ENCODE peak calls at places on chromosomes 4 and X, in eight cellular contexts. H is cardiac muscle cell, N is left ventricle myocardium inferior, P is stomach, V is heart right ventricle, C is cardiac fibroblast, A is endothelial cell, L is breast epithelium. D is an unnamed sample.

GRCh38 chrX:65781845-65782244 is 114.4 kb downstream of the MSN start:
- DNase-seq in H (no peak), N (no peak), P (no peak), V (no peak), C (no peak), A (no peak), L (no peak), D (no peak)

GRCh38 chrX:102338162-102338561 is 91.2 kb downstream of the NXF2 start:
- DNase-seq in H (no peak), N (no peak), P (no peak), V (no peak), C (no peak), A (no peak), L (no peak), D (no peak)

GRCh38 chrX:40064055-40064597 is 33.6 kb downstream of the BCOR start:
- DNase-seq in H (no peak), N (no peak), P (no peak), V (no peak), C (no peak), A (no peak), L (no peak), D (no peak)

GRCh38 chrX:120794525-120794975 is 81.1 kb downstream of the CT47B1 start:
- DNase-seq in H (peak), N (no peak), P (no peak), V (no peak), C (peak), A (no peak), L (no peak), D (no peak)

GRCh38 chr4:168741281-168742173 is 244.7 kb downstream of the PALLD start:
- DNase-seq in H (no peak), N (no peak), P (no peak), V (no peak), C (no peak), A (no peak), L (no peak), D (no peak)

GRCh38 chr4:40199179-40199670 is 2.4 kb downstream of the RHOH start:
- DNase-seq in H (no peak), N (no peak), P (no peak), V (no peak), C (no peak), A (no peak), L (no peak), D (no peak)

GRCh38 chrX:119690921-119691716 is 1.8 kb downstream of the SEPTIN6 start:
- DNase-seq in H (peak), N (no peak), P (no peak), V (no peak), C (peak), A (no peak), L (no peak), D (no peak)

GRCh38 chr4:55906999-55907398 is 41.7 kb upstream of the CEP135 start:
- DNase-seq in H (no peak), N (no peak), P (no peak), V (no peak), C (no peak), A (no peak), L (no peak), D (no peak)

GRCh38 chr4:72522440-72522839 is 46.6 kb downstream of the ADAMTS3 start:
- DNase-seq in H (no peak), N (no peak), P (no peak), V (no peak), C (no peak), A (no peak), L (no peak), D (no peak)
- TF ChIP-seq CTCF in H (no peak), N (no peak), P (no peak), V (no peak), C (no peak), A (no peak), L (no peak), D (no peak)

GRCh38 chrX:95056901-95057300 is 1382.9 kb downstream of the FAM133A start:
- DNase-seq in H (peak), N (no peak), P (no peak), V (no peak), C (peak), A (no peak), L (no peak), D (no peak)
- TF ChIP-seq CTCF in H (peak), N (no peak), P (no peak), V (no peak), C (no peak), A (no peak), L (no peak), D (peak)

GRCh38 chr4:46889410-46889809 is 19.6 kb downstream of the COX7B2 start:
- DNase-seq in H (no peak), N (no peak), P (no peak), V (no peak), C (no peak), A (no peak), L (no peak), D (no peak)

DNA sequence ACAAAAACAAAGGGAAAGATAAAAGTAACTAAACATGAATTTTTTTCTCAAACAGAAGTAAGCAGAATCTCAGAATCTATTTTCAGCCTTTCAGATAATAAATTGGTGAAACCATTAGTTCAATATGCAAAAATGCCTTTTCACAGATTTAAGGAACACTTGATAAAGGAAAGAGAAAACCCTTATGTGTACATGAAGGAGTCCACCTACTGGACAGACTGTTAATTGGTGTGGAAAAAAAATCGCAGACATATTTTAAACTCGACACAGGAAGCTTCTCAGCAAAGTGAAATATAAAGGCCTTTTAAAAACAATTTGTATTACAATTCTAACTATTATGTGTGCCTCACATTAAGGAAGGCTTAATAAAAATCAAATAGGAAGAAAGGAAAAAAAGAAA is 22.3 kb downstream of the COX7B2 start:
- DNase-seq in H (peak), N (no peak), P (no peak), V (no peak), C (peak), A (no peak), L (no peak), D (no peak)
- TF ChIP-seq CTCF in H (peak), N (peak), P (no peak), V (peak), C (peak), A (no peak), L (no peak), D (peak)

DNA sequence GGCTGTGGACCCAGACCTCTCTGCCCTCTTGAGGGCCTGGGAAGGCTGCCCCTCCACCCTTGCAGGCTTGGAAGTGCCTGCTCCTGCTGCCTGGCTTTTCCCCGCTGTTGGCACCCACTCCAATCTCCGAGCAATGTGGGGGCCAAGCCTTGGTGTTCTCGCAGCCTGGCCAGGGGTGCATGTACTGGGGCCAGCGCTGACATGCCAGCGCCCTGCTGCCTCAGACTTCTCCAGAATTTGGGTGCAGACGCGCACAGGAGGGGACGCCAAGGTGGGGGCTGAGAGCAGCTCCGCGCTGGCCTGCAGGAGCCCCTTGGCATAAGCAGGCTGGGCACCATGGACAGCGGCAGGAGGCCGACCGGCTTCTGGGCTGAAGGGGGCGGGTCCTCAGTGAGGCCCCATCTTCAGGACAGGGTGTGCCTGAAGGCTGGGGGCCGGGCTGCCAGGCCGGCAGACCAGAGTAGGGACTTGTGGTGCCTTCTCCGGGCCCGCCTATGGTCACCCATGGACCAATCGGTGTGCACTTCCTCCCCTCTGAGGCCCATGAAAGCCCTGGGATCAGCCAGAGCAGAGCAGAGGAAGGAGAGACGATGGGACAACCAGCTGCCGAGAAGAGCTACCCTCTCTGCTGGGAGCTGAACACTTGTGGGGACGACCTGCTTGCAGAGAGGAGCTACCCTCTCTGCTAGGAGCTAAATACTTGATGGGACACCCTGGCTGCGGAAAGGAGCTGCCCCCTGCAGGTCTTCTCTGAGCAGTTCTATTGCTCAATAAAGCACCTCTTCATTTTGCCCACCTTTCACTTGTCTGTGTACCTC is 118.3 kb downstream of the DNAAF6 start:
- DNase-seq in H (peak), N (no peak), P (no peak), V (peak), C (peak), A (peak), L (no peak), D (peak)
- TF ChIP-seq CTCF in H (peak), N (peak), P (no peak), V (no peak), C (peak), A (no peak), L (no peak), D (peak)

GRCh38 chrX:52574416-52575275 is 57.8 kb upstream of the XAGE1B start:
- DNase-seq in H (peak), N (no peak), P (no peak), V (no peak), C (peak), A (peak), L (no peak), D (no peak)
- TF ChIP-seq CTCF in H (peak), N (peak), P (peak), V (peak), C (peak), A (peak), L (peak), D (peak)

GRCh38 chr4:70838400-70838971 is 1.2 kb downstream of the GRSF1 start:
- DNase-seq in H (peak), N (no peak), P (no peak), V (no peak), C (peak), A (no peak), L (no peak), D (no peak)

GRCh38 chr4:70842761-70843435 is 3.2 kb upstream of the GRSF1 start:
- DNase-seq in H (no peak), N (no peak), P (no peak), V (no peak), C (no peak), A (no peak), L (no peak), D (no peak)

GRCh38 chr4:70841951-70842350 is 2.3 kb upstream of the GRSF1 start:
- DNase-seq in H (no peak), N (no peak), P (no peak), V (no peak), C (no peak), A (no peak), L (no peak), D (no peak)

GRCh38 chr4:70838972-70839536 is 636 bp downstream of the GRSF1 start:
- DNase-seq in H (peak), N (peak), P (peak), V (peak), C (peak), A (peak), L (peak), D (peak)

DNA sequence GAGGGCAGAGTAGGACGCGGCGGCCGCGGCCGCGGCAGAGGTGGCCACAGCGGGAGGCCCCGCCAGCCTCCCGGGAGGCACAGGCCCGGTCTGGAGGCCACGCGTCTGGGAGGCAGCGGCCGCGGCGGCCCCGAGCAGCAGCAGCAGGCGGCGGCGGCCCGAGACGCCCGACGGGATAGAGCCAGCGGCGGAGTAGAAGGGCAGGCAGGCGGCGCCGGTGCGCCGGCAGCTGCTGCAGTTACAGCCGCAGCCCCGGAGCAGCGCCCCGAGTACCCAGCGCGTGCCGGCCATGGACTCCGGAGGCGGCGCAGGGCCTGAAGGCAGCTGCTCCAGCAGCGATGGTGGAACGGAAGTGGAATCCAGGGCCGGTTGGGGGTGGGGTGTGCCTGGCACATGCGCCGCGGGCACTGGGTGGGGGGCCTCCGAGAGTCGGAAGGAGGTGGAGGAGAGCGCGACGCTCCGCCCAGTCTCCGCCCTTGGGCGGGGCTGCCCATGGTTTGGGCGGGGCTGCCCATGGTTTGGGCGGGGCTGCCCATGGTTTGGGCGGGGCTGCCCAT is at the start of gene GRSF1:
- DNase-seq in H (peak), N (peak), P (peak), V (peak), C (peak), A (peak), L (peak), D (peak)
- TF ChIP-seq CTCF in H (no peak), N (peak), P (no peak), V (peak), C (no peak), A (no peak), L (no peak), D (no peak)

DNA sequence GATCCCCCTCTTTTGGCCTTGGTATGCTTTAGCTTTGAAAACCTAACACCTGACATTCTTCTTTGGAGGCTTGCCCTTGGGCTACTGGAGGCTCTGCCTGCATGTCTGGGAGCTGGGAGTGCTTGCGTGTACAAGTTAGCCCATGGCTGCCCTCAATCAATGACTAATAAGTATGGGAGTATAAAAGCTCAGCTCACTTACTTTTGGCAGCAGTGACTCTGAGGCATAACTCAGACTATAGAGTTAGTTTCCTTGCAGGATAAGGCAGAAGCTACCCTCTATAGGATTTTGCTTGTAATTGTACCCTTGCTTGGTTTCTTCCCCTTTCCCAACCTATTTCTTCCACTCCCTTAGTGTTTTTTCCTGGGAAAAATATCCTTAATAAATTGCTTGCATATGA is 247.9 kb downstream of the PPP1R2C start:
- DNase-seq in H (peak), N (no peak), P (no peak), V (no peak), C (peak), A (no peak), L (no peak), D (no peak)
- TF ChIP-seq CTCF in H (peak), N (no peak), P (no peak), V (no peak), C (peak), A (no peak), L (no peak), D (no peak)

DNA sequence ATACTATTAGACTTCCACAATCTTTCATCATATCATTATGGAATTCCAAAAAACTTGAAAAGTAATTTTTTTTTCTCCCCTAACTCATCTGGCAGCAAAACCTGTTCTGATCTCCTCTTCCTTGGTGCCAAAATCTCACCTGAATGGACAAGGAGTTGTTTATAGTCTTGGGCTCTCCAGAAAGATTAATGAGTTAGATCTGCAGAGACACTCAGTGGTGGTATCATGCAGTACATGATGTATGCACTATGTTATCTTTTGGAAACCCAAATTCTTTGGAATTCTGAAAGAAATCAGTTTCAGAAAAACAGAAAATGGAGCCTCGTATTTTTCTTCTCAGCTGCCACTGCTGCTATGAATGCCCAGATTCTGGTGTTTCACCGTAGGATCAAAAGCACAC is 11.7 kb downstream of the GPM6B start:
- DNase-seq in H (no peak), N (no peak), P (no peak), V (no peak), C (no peak), A (no peak), L (no peak), D (no peak)
- TF ChIP-seq CTCF in H (no peak), N (peak), P (no peak), V (peak), C (no peak), A (no peak), L (no peak), D (no peak)

GRCh38 chr4:15976456-15977096 is 13.6 kb upstream of the FGFBP2 start:
- DNase-seq in H (peak), N (no peak), P (no peak), V (no peak), C (no peak), A (no peak), L (no peak), D (no peak)
- TF ChIP-seq CTCF in H (no peak), N (peak), P (no peak), V (no peak), C (no peak), A (no peak), L (no peak), D (no peak)

DNA sequence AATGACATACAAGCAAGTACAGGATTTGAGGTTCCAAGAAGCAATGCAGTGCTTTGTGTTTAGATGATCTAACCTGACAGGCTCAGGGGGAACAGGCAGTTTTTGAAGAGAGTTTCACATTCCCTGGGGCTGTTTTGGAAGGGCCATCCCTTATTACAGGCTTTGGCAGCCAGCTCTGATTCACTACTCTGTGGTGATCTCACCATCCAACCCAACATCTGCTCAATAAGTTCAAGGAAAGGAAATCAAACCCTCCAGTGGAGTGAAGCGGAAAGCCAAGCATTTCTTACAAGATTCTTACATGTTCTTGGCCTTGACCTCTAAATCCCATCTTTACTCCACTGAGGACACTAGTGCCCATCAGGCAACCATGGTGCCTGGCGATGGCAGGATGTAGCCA is 7.5 kb downstream of the IDS start:
- DNase-seq in H (no peak), N (no peak), P (no peak), V (no peak), C (no peak), A (no peak), L (no peak), D (no peak)
- TF ChIP-seq CTCF in H (no peak), N (no peak), P (no peak), V (no peak), C (no peak), A (no peak), L (no peak), D (no peak)